ENCODE peak calls at places on chromosomes 7 and 10, in five cellular contexts. V is body of pancreas, A is PC-9, W is tibial artery, T is heart right ventricle. Y is an unnamed sample.
A peak's percentile ranks its signal among the peaks of the same experiment; 100 is the strongest.

GRCh38 chr10:20871970-20872369 is 25.1 kb downstream of the NEBL start:
- DNase-seq in V (no peak), A (no peak), W (no peak), T (no peak), Y (no peak)

GRCh38 chr10:154348-154747 is 19.1 kb downstream of the ZMYND11 start:
- DNase-seq in V (no peak), A (no peak), W (no peak), T (no peak), Y (no peak)

GRCh38 chr10:100825946-100826660 is 80.7 kb downstream of the PAX2 start:
- DNase-seq in V (no peak), A (no peak), W (no peak), T (no peak), Y (no peak)

GRCh38 chr7:84876036-84876821 is 310.6 kb downstream of the SEMA3D start:
- DNase-seq in V (no peak), A (no peak), W (no peak), T (no peak), Y (no peak)

GRCh38 chr10:43254199-43254730 is 12.6 kb downstream of the RASGEF1A start:
- DNase-seq in V (peak; percentile 11), A (no peak), W (no peak), T (no peak), Y (no peak)

GRCh38 chr10:78913219-78914059 is 155.3 kb upstream of the ZMIZ1 start:
- DNase-seq in V (peak; percentile 74), A (no peak), W (no peak), T (no peak), Y (peak; percentile 95)

GRCh38 chr10:9228770-9229169 is 1174.3 kb downstream of the GATA3 start:
- DNase-seq in V (no peak), A (peak; percentile 37), W (no peak), T (no peak), Y (no peak)

GRCh38 chr7:108247646-108248045 is 117.5 kb upstream of the LAMB4 start:
- DNase-seq in V (no peak), A (peak; percentile 21), W (no peak), T (no peak), Y (no peak)

GRCh38 chr7:1531263-1531978 is 919 bp downstream of the MAFK start:
- DNase-seq in V (peak; percentile 60), A (no peak), W (peak; percentile 82), T (peak; percentile 48), Y (no peak)

GRCh38 chr7:148838905-148839304 is 45.2 kb downstream of the EZH2 start:
- DNase-seq in V (no peak), A (no peak), W (no peak), T (no peak), Y (no peak)

DNA sequence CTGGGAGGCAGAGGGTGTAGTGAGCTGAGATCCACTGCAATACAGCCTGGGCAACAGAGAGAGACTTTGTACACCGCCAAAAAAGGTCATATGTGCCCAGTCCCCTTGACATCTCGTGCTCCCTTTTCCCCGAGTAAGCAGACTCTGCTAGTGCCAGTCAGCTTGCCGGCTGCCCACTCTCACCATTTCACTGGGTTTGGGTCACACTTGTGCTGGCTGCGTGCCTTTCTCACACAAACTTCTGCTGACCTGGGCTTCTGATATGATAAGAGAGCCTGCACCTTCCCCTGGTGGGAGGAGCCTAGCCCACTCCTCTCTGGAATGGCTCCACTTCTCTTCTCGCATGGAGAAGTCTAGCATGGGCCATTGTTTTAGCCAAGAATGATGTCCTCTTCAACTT is 53.4 kb downstream of the MPP7 start:
- DNase-seq in V (peak; percentile 33), A (no peak), W (no peak), T (no peak), Y (no peak)
- H3K4me1 ChIP-seq in V (peaks cover 12% of the 10 kb centered on the region), A (no peaks in the 10 kb centered on the region), W (peaks cover 32% of the 10 kb centered on the region), T (no peaks in the 10 kb centered on the region), Y (peaks cover 3% of the 10 kb centered on the region)

GRCh38 chr7:131004371-131004770 is 270.4 kb upstream of the KLF14 start:
- DNase-seq in V (no peak), A (no peak), W (no peak), T (no peak), Y (no peak)

GRCh38 chr7:131010029-131010705 is 276.2 kb upstream of the KLF14 start:
- DNase-seq in V (no peak), A (no peak), W (no peak), T (no peak), Y (no peak)

GRCh38 chr7:131008840-131009651 is 275.0 kb upstream of the KLF14 start:
- DNase-seq in V (no peak), A (no peak), W (no peak), T (no peak), Y (no peak)

GRCh38 chr7:131010714-131011436 is 276.9 kb upstream of the KLF14 start:
- DNase-seq in V (no peak), A (no peak), W (no peak), T (no peak), Y (no peak)

GRCh38 chr7:131007439-131008330 is 273.7 kb upstream of the KLF14 start:
- DNase-seq in V (peak; percentile 61), A (peak; percentile 70), W (no peak), T (no peak), Y (peak; percentile 79)
- H3K4me1 ChIP-seq in V (peaks cover 39% of the 10 kb centered on the region), A (peaks cover 67% of the 10 kb centered on the region), W (peaks cover 48% of the 10 kb centered on the region), T (peaks cover 60% of the 10 kb centered on the region), Y (peaks cover 22% of the 10 kb centered on the region)

GRCh38 chr10:112202076-112202475 is 18.5 kb upstream of the GPAM start:
- DNase-seq in V (no peak), A (no peak), W (no peak), T (no peak), Y (no peak)

GRCh38 chr10:112201334-112201733 is 17.8 kb upstream of the GPAM start:
- DNase-seq in V (no peak), A (no peak), W (no peak), T (no peak), Y (no peak)

GRCh38 chr10:112202561-112203241 is 19.1 kb upstream of the GPAM start:
- DNase-seq in V (no peak), A (no peak), W (no peak), T (no peak), Y (no peak)

GRCh38 chr10:112208292-112208691 is 24.7 kb upstream of the GPAM start:
- DNase-seq in V (no peak), A (no peak), W (no peak), T (no peak), Y (no peak)

GRCh38 chr10:112203328-112204076 is 19.9 kb upstream of the GPAM start:
- DNase-seq in V (no peak), A (no peak), W (no peak), T (no peak), Y (no peak)
- H3K4me1 ChIP-seq in V (no peaks in the 10 kb centered on the region), A (no peaks in the 10 kb centered on the region), W (peaks cover 5% of the 10 kb centered on the region), T (no peaks in the 10 kb centered on the region), Y (no peaks in the 10 kb centered on the region)

GRCh38 chr7:22572937-22573336 is 72.9 kb upstream of the STEAP1B start:
- DNase-seq in V (no peak), A (peak; percentile 89), W (no peak), T (no peak), Y (no peak)

GRCh38 chr7:22572292-22572691 is 72.3 kb upstream of the STEAP1B start:
- DNase-seq in V (no peak), A (peak; percentile 70), W (no peak), T (no peak), Y (no peak)

GRCh38 chr7:22569586-22570321 is 69.8 kb upstream of the STEAP1B start:
- DNase-seq in V (no peak), A (no peak), W (no peak), T (no peak), Y (no peak)

GRCh38 chr7:22574756-22575517 is 74.9 kb upstream of the STEAP1B start:
- DNase-seq in V (no peak), A (no peak), W (no peak), T (no peak), Y (no peak)

GRCh38 chr7:22571776-22572175 is 71.8 kb upstream of the STEAP1B start:
- DNase-seq in V (no peak), A (no peak), W (no peak), T (no peak), Y (no peak)
- H3K4me1 ChIP-seq in V (peaks cover 10% of the 10 kb centered on the region), A (peaks cover 67% of the 10 kb centered on the region), W (peaks cover 14% of the 10 kb centered on the region), T (peaks cover 2% of the 10 kb centered on the region), Y (no peaks in the 10 kb centered on the region)

DNA sequence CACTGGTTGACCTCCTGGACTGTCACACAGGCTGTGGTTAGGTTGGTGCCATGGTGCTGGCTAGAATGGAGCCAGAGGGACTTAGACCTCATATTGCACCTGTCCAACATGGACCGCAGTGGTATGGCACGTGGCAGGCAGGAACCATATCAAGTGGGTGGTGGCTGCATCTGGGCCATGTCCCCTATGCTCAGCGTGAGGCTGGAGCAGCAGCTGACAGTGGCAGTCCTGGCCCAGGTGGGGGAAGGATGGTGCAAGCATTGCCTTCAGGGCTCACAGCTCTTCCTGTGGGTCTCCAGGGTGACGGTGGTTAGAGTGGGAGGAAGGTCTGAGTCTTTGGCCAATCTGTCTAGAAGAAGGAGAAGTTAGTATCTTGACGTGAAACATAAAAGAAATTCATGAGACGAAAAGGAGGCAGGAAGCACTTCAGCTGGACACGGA is 54.5 kb upstream of the PFKFB3 start:
- DNase-seq in V (no peak), A (no peak), W (no peak), T (no peak), Y (no peak)
- H3K4me1 ChIP-seq in V (peaks cover 26% of the 10 kb centered on the region), A (no peaks in the 10 kb centered on the region), W (peaks cover 15% of the 10 kb centered on the region), T (peaks cover 22% of the 10 kb centered on the region), Y (peaks cover 7% of the 10 kb centered on the region)

GRCh38 chr10:72260588-72261322 is 13.0 kb upstream of the DDIT4 start:
- DNase-seq in V (peak; percentile 68), A (peak; percentile 97), W (peak; percentile 92), T (peak; percentile 89), Y (peak; percentile 94)
- H3K4me1 ChIP-seq in V (peaks cover 72% of the 10 kb centered on the region), A (peaks cover 76% of the 10 kb centered on the region), W (peaks cover 42% of the 10 kb centered on the region), T (peaks cover 62% of the 10 kb centered on the region), Y (peaks cover 33% of the 10 kb centered on the region)

DNA sequence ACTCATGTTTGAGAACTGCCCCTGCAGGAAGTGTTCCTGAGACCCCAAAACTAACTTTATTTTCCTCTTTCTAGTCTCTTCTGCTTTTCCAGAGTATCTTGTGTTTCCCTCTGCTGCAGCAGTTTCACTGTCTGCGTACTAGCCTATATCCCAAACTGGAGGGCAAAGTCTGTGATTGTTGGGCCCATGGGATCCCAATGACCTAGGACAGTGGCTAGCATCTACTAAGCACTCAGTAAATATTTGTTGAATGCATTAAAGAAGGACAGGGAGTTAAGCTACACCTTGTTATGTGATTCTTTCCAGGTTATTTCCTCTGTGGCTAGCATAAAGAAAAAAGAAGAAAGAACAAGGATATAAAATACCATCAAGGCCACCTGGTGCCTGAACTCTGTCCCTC is 210.6 kb upstream of the PHYHIPL start:
- DNase-seq in V (no peak), A (no peak), W (no peak), T (no peak), Y (no peak)
- H3K4me1 ChIP-seq in V (peaks cover 11% of the 10 kb centered on the region), A (peaks cover 8% of the 10 kb centered on the region), W (no peaks in the 10 kb centered on the region), T (no peaks in the 10 kb centered on the region), Y (peaks cover 7% of the 10 kb centered on the region)

Y was measured in HAP-1.